ENCODE peak calls at places on chromosomes 6 and 20, in eight cellular contexts. Q is upper lobe of right lung, M is AG10803, R is lung, P is adrenal gland, Y is AG09309, B is GM23338, Z is DND-41. J is an unnamed sample.

GRCh38 chr6:45640081-45640491 is 262.4 kb upstream of the SUPT3H start:
- DNase-seq in Z (no peak), P (no peak), M (peak), B (no peak), Q (no peak), Y (no peak), R (no peak), J (peak)

GRCh38 chr6:1381397-1382330 is 7.7 kb upstream of the FOXF2 start:
- DNase-seq in Y (no peak), R (no peak), M (no peak), B (peak), P (peak), Z (no peak), Q (peak), J (peak)

GRCh38 chr6:168272379-168273011 is 47.1 kb downstream of the DACT2 start:
- DNase-seq in Y (no peak), P (no peak), B (peak), Z (no peak), Q (no peak), M (no peak), R (no peak), J (no peak)

GRCh38 chr6:167797079-167797870 is 29.4 kb upstream of the AFDN start:
- DNase-seq in P (no peak), R (peak), Q (no peak), B (peak), Y (no peak), Z (no peak), M (no peak), J (no peak)

GRCh38 chr6:168427184-168427583 is 13.8 kb upstream of the SMOC2 start:
- DNase-seq in P (no peak), M (no peak), B (no peak), R (no peak), Y (no peak), Z (no peak), Q (no peak), J (no peak)

GRCh38 chr6:39074486-39074885 is 25.9 kb downstream of the GLP1R start:
- DNase-seq in Y (no peak), M (no peak), Q (peak), P (no peak), B (peak), R (no peak), Z (no peak), J (no peak)

GRCh38 chr6:138818496-138819194 is 22.8 kb downstream of the ECT2L start:
- DNase-seq in Z (no peak), Q (no peak), Y (no peak), R (no peak), P (no peak), B (peak), M (no peak), J (no peak)

GRCh38 chr6:38272222-38272621 is 367.5 kb downstream of the BTBD9 start:
- DNase-seq in P (no peak), Z (no peak), M (peak), B (no peak), Y (peak), Q (no peak), R (no peak), J (peak)

GRCh38 chr20:52446421-52447231 is 255.0 kb upstream of the ZFP64 start:
- DNase-seq in Z (no peak), Q (no peak), Y (no peak), R (no peak), M (no peak), P (peak), B (no peak), J (no peak)

GRCh38 chr20:25081065-25081729 is 744 bp downstream of the VSX1 start:
- DNase-seq in P (peak), Z (peak), Y (no peak), R (no peak), M (no peak), B (peak), Q (no peak), J (peak)

GRCh38 chr6:157760137-157760536 is 62.9 kb upstream of the SNX9 start:
- DNase-seq in P (no peak), M (no peak), B (no peak), Q (no peak), R (no peak), Y (no peak), Z (no peak), J (no peak)

GRCh38 chr20:36109251-36109947 is 45.1 kb upstream of the EPB41L1 start:
- DNase-seq in Y (no peak), Q (no peak), Z (no peak), B (no peak), R (no peak), P (no peak), M (peak), J (no peak)

GRCh38 chr6:91664327-91664959 is 1077.6 kb upstream of the MAP3K7 start:
- DNase-seq in B (no peak), Y (no peak), P (no peak), Z (no peak), Q (no peak), R (no peak), M (no peak), J (no peak)

GRCh38 chr20:25286917-25287316 is 39.0 kb downstream of the PYGB start:
- DNase-seq in R (no peak), Y (no peak), Q (peak), B (no peak), Z (no peak), P (no peak), M (no peak), J (no peak)

GRCh38 chr6:85401186-85402062 is 48.5 kb upstream of the NT5E start:
- DNase-seq in B (no peak), Q (no peak), M (no peak), Z (no peak), P (no peak), Y (no peak), R (no peak), J (peak)

DNA sequence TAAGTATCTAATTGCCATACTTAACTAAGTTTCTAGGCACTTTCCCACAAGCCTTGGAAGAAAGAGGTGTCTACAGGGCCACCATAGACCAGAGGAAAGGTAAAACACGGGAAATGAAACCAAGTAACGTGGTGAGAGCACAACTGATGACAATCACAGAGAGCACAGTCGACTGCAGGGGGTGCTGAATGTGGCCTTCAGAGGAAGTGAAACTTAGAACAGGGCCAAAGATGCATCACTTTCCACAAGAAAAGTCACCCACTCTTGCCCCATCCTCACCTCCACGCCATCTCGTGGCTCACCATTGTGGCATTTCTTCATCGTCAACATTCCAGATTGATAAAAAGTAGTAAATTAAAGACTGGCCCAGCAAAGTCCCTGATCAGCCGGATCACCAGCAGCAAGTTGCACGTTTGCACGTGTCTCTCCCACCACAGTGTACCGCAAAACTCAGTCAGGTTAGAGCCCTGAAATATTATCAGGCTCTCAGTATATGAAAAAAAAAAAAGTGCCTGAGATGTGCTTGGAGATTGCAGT is 31.4 kb downstream of the HIVEP2 start:
- DNase-seq in B (no peak), P (no peak), Y (no peak), M (no peak), Q (peak), R (no peak), Z (peak), J (no peak)
- TF ChIP-seq CTCF in B (no peak), P (no peak), Y (no peak), M (no peak), Q (no peak), R (no peak), Z (peak), J (no peak)

DNA sequence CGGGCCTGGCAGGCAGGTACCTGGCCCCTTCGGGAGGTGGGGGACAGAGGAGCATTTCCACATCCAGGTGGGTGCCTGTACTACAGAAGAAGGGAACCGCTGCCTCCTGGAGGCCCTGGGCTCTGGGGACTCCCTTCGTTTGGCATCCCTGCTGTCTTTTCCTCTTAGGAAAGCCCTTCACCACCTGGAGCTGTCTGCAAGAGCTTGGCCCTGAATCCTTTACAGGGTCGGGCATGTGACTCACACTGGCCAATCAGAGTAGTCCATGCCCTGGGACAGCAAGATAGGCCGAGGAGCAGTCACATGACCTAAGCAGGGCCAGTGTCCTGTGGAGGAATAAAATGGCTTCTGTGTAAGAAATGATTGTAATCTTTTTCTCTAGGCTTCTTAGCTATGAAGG is 224.9 kb downstream of the ANKRD60 start:
- DNase-seq in P (no peak), B (no peak), Y (no peak), R (no peak), Q (no peak), Z (no peak), M (no peak), J (no peak)
- H3K4me3 ChIP-seq in P (no peak), B (no peak), Y (no peak), R (no peak), Q (no peak), Z (no peak), M (no peak), J (no peak)

DNA sequence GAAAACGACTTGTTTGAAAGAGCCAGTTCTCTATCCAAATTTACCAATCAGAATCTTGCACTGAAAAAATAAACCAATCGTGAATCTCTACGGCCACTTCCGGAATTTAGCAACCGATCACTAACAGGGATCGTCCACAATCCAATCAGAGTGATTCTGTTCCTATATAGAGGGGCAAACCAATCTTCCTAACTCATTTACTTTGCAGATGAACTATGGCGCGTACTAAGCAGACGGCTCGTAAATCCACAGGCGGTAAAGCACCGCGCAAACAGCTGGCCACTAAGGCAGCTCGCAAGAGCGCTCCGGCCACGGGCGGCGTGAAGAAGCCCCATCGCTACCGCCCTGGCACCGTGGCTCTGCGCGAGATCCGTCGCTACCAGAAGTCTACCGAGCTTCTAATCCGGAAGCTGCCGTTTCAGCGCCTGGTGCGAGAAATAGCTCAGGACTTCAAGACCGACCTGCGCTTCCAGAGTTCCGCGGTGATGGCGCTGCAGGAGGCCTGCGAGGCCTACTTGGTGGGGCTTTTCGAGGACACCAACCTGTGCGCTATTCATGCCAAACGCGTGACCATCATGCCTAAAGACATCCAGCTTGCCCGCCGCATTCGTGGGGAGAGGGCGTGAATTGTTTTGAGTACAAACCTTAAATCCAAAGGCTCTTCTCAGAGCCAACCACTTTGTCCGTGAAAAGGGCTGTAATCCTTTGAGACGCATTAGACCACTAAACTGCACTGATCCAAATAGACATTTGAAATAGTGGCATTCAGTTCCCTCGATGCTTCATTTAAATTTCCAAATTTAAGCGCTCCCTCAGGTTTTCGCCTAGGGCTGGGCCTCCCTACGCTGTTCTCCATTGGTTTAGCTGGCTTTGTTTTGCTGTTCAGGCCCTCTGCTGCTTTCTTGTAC is 138.0 kb downstream of the HFE start:
- DNase-seq in R (no peak), B (peak), P (peak), M (peak), Q (no peak), Y (no peak), Z (no peak), J (peak)
- TF ChIP-seq CTCF in R (no peak), B (peak), P (no peak), M (peak), Q (no peak), Y (no peak), Z (no peak), J (no peak)

GRCh38 chr20:53647286-53647821 is 53.7 kb upstream of the ZNF217 start:
- DNase-seq in P (no peak), R (no peak), Z (no peak), M (no peak), Q (no peak), B (no peak), Y (no peak), J (no peak)
- H3K4me3 ChIP-seq in P (no peak), R (no peak), Z (no peak), M (no peak), Q (no peak), B (no peak), Y (no peak), J (no peak)

GRCh38 chr20:23399568-23400241 is 21.6 kb downstream of the NAPB start:
- DNase-seq in P (no peak), Z (no peak), M (peak), Y (peak), Q (no peak), R (peak), B (no peak), J (peak)
- TF ChIP-seq CTCF in P (peak), Z (peak), M (no peak), Y (peak), Q (peak), R (no peak), B (no peak), J (no peak)

GRCh38 chr6:53654745-53655240 is 10.8 kb downstream of the KLHL31 start:
- DNase-seq in Y (no peak), R (no peak), M (no peak), Q (no peak), Z (no peak), B (no peak), P (no peak), J (no peak)

GRCh38 chr6:53647437-53648094 is 18.0 kb downstream of the KLHL31 start:
- DNase-seq in Z (peak), Y (no peak), P (no peak), Q (no peak), R (no peak), M (no peak), B (no peak), J (peak)

GRCh38 chr6:53651149-53651763 is 14.3 kb downstream of the KLHL31 start:
- DNase-seq in P (peak), R (peak), B (peak), Y (peak), Z (peak), M (peak), Q (no peak), J (peak)

GRCh38 chr6:53648571-53648970 is 17.0 kb downstream of the KLHL31 start:
- DNase-seq in B (no peak), P (no peak), R (no peak), Z (no peak), Y (no peak), Q (no peak), M (no peak), J (no peak)

DNA sequence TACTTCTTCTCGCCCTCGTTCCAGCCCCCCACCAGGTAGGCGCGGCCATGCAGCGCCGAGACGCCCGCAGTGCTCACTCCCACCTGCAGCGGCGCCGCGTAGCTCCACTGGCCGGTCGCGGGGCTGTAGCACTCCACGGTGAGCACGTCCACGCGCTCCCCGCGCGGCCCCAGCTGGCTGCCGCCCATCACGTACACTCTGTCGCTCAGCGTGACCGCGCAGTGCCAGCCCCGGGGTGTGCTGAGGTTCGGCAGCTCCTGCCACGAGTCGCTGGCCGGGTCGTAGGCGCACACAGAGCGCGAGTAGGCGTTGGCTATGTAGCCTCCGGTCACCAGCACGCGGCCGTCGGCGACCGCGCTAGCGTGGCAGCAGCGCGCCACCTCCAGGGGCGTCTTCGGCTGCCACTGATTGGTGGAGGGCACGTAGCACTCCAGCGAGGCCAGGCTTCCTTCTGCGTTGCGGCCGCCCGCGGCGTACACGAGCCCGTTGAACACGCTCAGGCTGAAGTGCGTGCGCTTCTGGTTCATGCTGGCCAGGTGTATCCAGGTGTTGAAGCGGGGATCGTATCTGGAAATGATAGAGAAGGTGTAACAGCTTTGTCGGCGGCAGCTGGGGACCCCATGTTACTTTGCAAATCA is 13.7 kb downstream of the KLHL31 start:
- DNase-seq in M (peak), B (peak), R (peak), Z (no peak), P (peak), Y (no peak), Q (peak), J (peak)
- H3K4me3 ChIP-seq in M (peak), B (peak), R (peak), Z (no peak), P (no peak), Y (peak), Q (peak), J (peak)

GRCh38 chr20:7734216-7734615 is 206.0 kb downstream of the HAO1 start:
- DNase-seq in Q (no peak), Y (no peak), B (no peak), M (no peak), Z (no peak), R (no peak), P (no peak), J (peak)
- TF ChIP-seq CTCF in Q (no peak), Y (no peak), B (no peak), M (no peak), Z (no peak), R (no peak), P (no peak), J (no peak)

DNA sequence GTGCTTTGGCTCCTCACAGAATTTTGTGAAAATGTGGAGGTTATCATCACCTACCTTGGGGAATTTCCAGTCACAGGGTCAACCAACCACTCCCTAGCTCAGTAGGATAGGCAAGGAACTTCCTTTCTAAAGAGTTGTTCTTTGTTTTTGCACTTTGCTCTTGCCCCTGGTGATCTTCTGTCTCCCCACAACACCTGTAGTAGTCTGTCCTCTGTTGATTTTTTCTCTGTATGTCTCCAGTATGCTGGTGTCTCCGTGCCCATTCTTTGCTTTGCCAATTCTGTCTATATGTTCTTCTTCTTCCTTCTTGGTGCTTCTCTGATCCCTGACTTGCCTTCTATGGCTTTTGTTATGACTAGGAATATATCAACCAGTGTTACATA is 478 bp upstream of the TRIM31 start:
- DNase-seq in Z (no peak), M (no peak), B (no peak), Q (no peak), P (no peak), R (no peak), Y (no peak), J (no peak)
- H3K4me3 ChIP-seq in Z (no peak), M (no peak), B (no peak), Q (no peak), P (no peak), R (no peak), Y (no peak), J (no peak)

GRCh38 chr20:23937303-23938117 is 51.1 kb downstream of the GGTLC1 start:
- DNase-seq in M (peak), B (peak), Z (peak), Y (no peak), Q (peak), P (peak), R (peak), J (peak)
- TF ChIP-seq CTCF in M (peak), B (peak), Z (peak), Y (peak), Q (peak), P (peak), R (peak), J (peak)